ENCODE peak calls at places on chromosomes 6 and 20, in seven cellular contexts. M, H, B, C, N, T and A are unnamed samples. For H3K36me3 and H3K9me3, the result is how much of the 10 kb centered on the place peaks cover.

GRCh38 chr6:13146429-13146828 is 181.9 kb downstream of the TBC1D7 start:
- DNase-seq in M (no peak), H (no peak), B (no peak), C (no peak), N (no peak), T (no peak), A (no peak)

GRCh38 chr6:118280210-118280609 is 267.9 kb upstream of the PLN start:
- DNase-seq in M (no peak), H (no peak), B (no peak), C (no peak), N (no peak), T (peak), A (no peak)

GRCh38 chr20:42678895-42679294 is 510.8 kb downstream of the PTPRT start:
- DNase-seq in M (peak), H (no peak), B (peak), C (no peak), N (peak), T (no peak), A (no peak)

GRCh38 chr6:6882593-6882992 is 225.2 kb upstream of the RREB1 start:
- DNase-seq in M (no peak), H (no peak), B (no peak), C (no peak), N (no peak), T (no peak), A (no peak)

GRCh38 chr20:18138639-18139583 is 1.2 kb downstream of the KAT14 start:
- DNase-seq in M (peak), H (no peak), B (no peak), C (no peak), N (peak), T (no peak), A (no peak)

GRCh38 chr20:47432251-47433210 is 69.2 kb upstream of the NCOA3 start:
- DNase-seq in M (no peak), H (no peak), B (no peak), C (peak), N (no peak), T (peak), A (peak)

GRCh38 chr20:57990396-57990987 is 238.0 kb downstream of the ANKRD60 start:
- DNase-seq in M (no peak), H (no peak), B (no peak), C (no peak), N (no peak), T (peak), A (peak)

GRCh38 chr20:57792386-57793095 is 82.7 kb upstream of the PMEPA1 start:
- DNase-seq in M (no peak), H (no peak), B (no peak), C (no peak), N (no peak), T (peak), A (no peak)

GRCh38 chr20:37980876-37981275 is 52.4 kb downstream of the TTI1 start:
- DNase-seq in M (no peak), H (no peak), B (no peak), C (no peak), N (no peak), T (no peak), A (no peak)

GRCh38 chr6:44470746-44471145 is 83.2 kb downstream of the CDC5L start:
- DNase-seq in M (no peak), H (no peak), B (no peak), C (no peak), N (no peak), T (no peak), A (no peak)

GRCh38 chr20:19492937-19493336 is 265.1 kb upstream of the RIN2 start:
- DNase-seq in M (no peak), H (peak), B (no peak), C (no peak), N (no peak), T (no peak), A (no peak)

GRCh38 chr6:46172176-46172575 is 1.4 kb upstream of the ENPP5 start:
- DNase-seq in M (no peak), H (no peak), B (no peak), C (no peak), N (no peak), T (no peak), A (no peak)

GRCh38 chr6:169472786-169473416 is 219.3 kb upstream of the THBS2 start:
- DNase-seq in M (no peak), H (no peak), B (no peak), C (no peak), N (no peak), T (no peak), A (no peak)

GRCh38 chr6:8335371-8335770 is 100.0 kb downstream of the SLC35B3 start:
- DNase-seq in M (no peak), H (no peak), B (no peak), C (no peak), N (no peak), T (no peak), A (no peak)

GRCh38 chr6:137631323-137631722 is 137.1 kb upstream of the OLIG3 start:
- DNase-seq in M (no peak), H (no peak), B (no peak), C (no peak), N (no peak), T (peak), A (no peak)

GRCh38 chr6:79570802-79571367 is 33.7 kb upstream of the LCA5 start:
- DNase-seq in M (peak), H (no peak), B (no peak), C (no peak), N (peak), T (no peak), A (no peak)

GRCh38 chr6:155333414-155333813 is 19.1 kb upstream of the TFB1M start:
- DNase-seq in M (no peak), H (no peak), B (no peak), C (no peak), N (no peak), T (no peak), A (no peak)

GRCh38 chr6:39294133-39294532 is 20.1 kb downstream of the KCNK17 start:
- DNase-seq in M (no peak), H (no peak), B (no peak), C (no peak), N (no peak), T (no peak), A (peak)

GRCh38 chr6:84220809-84221409 is 6.5 kb downstream of the CEP162 start:
- DNase-seq in M (peak), H (no peak), B (no peak), C (no peak), N (peak), T (no peak), A (no peak)

GRCh38 chr20:49225896-49226295 is 6.7 kb downstream of the DDX27 start:
- DNase-seq in M (no peak), H (no peak), B (no peak), C (no peak), N (no peak), T (no peak), A (no peak)

GRCh38 chr20:49230021-49230420 is 10.8 kb downstream of the DDX27 start:
- DNase-seq in M (no peak), H (no peak), B (no peak), C (no peak), N (no peak), T (no peak), A (no peak)

GRCh38 chr20:49230575-49231211 is 11.5 kb downstream of the DDX27 start:
- DNase-seq in M (no peak), H (no peak), B (peak), C (no peak), N (no peak), T (no peak), A (no peak)

GRCh38 chr20:49231461-49231860 is 12.2 kb downstream of the DDX27 start:
- DNase-seq in M (no peak), H (no peak), B (no peak), C (no peak), N (no peak), T (no peak), A (no peak)

GRCh38 chr20:49228676-49229075 is 9.5 kb downstream of the DDX27 start:
- DNase-seq in M (no peak), H (no peak), B (no peak), C (no peak), N (no peak), T (no peak), A (no peak)
- H3K36me3 ChIP-seq in M (under half), H (under half), B (half or more), C (under half), N (half or more), T (under half), A (half or more)

DNA sequence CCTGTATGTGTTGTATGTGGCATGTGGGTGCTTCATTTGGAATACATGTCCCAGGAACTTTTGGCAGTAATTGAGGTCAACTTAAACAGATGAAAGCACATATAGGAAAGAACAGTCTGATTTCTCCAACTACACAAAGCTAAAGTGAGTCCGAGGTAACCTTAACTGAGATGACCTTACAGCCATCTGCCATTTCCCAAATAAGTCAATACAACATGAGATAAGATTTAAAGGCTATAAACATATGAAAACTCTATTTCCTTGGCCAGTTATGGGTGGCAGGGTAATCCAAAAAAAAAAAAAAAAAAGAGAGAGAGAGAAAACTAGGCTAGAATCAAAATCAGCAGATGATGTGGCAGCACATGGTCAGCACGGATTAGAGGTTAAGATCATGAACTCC is 1068.3 kb downstream of the KHDRBS2 start:
- DNase-seq in M (no peak), H (no peak), B (no peak), C (no peak), N (no peak), T (no peak), A (no peak)
- H3K9me3 ChIP-seq in M (under half), H (under half), B (under half), C (under half), N (under half), T (under half), A (under half)

GRCh38 chr6:17851720-17852161 is 135.7 kb downstream of the KIF13A start:
- DNase-seq in M (peak), H (no peak), B (no peak), C (no peak), N (no peak), T (peak), A (no peak)
- H3K36me3 ChIP-seq in M (under half), H (under half), B (under half), C (under half), N (under half), T (under half), A (under half)

GRCh38 chr6:139205843-139206242 is 71.0 kb downstream of the HECA start:
- DNase-seq in M (no peak), H (no peak), B (no peak), C (no peak), N (no peak), T (no peak), A (no peak)
- H3K9me3 ChIP-seq in M (under half), H (under half), B (under half), C (under half), N (under half), T (under half), A (under half)

GRCh38 chr20:34076952-34077351 is 35.1 kb downstream of the EIF2S2 start:
- DNase-seq in M (no peak), H (no peak), B (no peak), C (no peak), N (no peak), T (no peak), A (no peak)
- H3K36me3 ChIP-seq in M (under half), H (under half), B (half or more), C (under half), N (half or more), T (under half), A (under half)